ENCODE peak calls at places on chromosomes 16 and 17, in nine cellular contexts. B is thyroid gland, A is mucosa of descending colon, G is tibial artery, H is lower lobe of right lung, K is astrocyte of the spinal cord, X is fibroblast of lung, Z is prostate gland, T is testis. E is an unnamed sample.
A peak's percentile ranks its signal among the peaks of the same experiment; 100 is the strongest.

GRCh38 chr16:2708955-2709587 is 11.0 kb downstream of the PRSS27 start:
- DNase-seq in H (no peak), X (no peak), T (no peak), G (no peak), A (no peak), Z (no peak), K (no peak), B (no peak), E (no peak)

GRCh38 chr16:17277981-17278381 is 192.8 kb downstream of the XYLT1 start:
- DNase-seq in A (peak; percentile 81), B (peak; percentile 71), T (peak; percentile 51), K (no peak), H (no peak), G (no peak), Z (peak; percentile 53), X (peak; percentile 15), E (no peak)

GRCh38 chr17:48429638-48430586 is at the start of gene SKAP1:
- DNase-seq in G (no peak), T (no peak), K (no peak), B (peak; percentile 3), X (no peak), A (peak; percentile 43), H (no peak), Z (no peak), E (no peak)

GRCh38 chr17:36505171-36505570 is 18.7 kb downstream of the ZNHIT3 start:
- DNase-seq in T (no peak), H (no peak), A (no peak), Z (no peak), K (no peak), B (no peak), X (no peak), G (no peak), E (no peak)

GRCh38 chr16:23575834-23576233 is 18.3 kb downstream of the UBFD1 start:
- DNase-seq in A (no peak), H (no peak), B (no peak), X (no peak), K (no peak), Z (no peak), T (no peak), G (no peak), E (no peak)

GRCh38 chr17:45437461-45438283 is 5.0 kb upstream of the ARHGAP27 start:
- DNase-seq in K (no peak), X (no peak), G (no peak), H (no peak), Z (no peak), B (no peak), T (no peak), A (no peak), E (no peak)

GRCh38 chr16:2019500-2019899 is at the start of gene NPW:
- DNase-seq in G (no peak), Z (no peak), T (no peak), H (no peak), A (no peak), X (no peak), B (peak; percentile 29), K (no peak), E (no peak)

GRCh38 chr17:73710095-73710592 is 65.9 kb upstream of the SDK2 start:
- DNase-seq in A (peak; percentile 92), G (no peak), H (no peak), T (peak; percentile 84), B (peak; percentile 86), X (peak; percentile 49), Z (peak; percentile 67), K (peak; percentile 29), E (peak; percentile 56)

GRCh38 chr16:23668225-23668624 is 10.5 kb upstream of the PLK1 start:
- DNase-seq in K (no peak), Z (no peak), H (no peak), X (peak; percentile 95), B (no peak), G (no peak), A (no peak), T (no peak), E (no peak)

GRCh38 chr16:88532434-88533241 is 37.6 kb upstream of the ZC3H18 start:
- DNase-seq in H (peak; percentile 46), G (no peak), T (no peak), K (no peak), Z (no peak), X (no peak), B (no peak), A (no peak), E (no peak)

GRCh38 chr17:47797797-47798196 is 23.8 kb downstream of the OSBPL7 start:
- DNase-seq in T (no peak), A (no peak), X (peak; percentile 10), H (no peak), B (no peak), Z (no peak), G (no peak), K (no peak), E (peak; percentile 39)

GRCh38 chr17:50206604-50207293 is 5.3 kb upstream of the COL1A1 start:
- DNase-seq in A (peak; percentile 25), Z (no peak), H (no peak), K (peak; percentile 64), X (peak; percentile 52), B (no peak), G (peak; percentile 83), T (no peak), E (no peak)

GRCh38 chr16:82062645-82063058 is 27.6 kb downstream of the HSD17B2 start:
- DNase-seq in K (no peak), Z (no peak), T (no peak), G (no peak), H (peak; percentile 54), A (no peak), X (peak; percentile 87), B (no peak), E (peak; percentile 97)

GRCh38 chr17:19286751-19287341 is 49.7 kb downstream of the EPN2 start:
- DNase-seq in A (no peak), X (no peak), B (no peak), G (no peak), Z (no peak), H (no peak), T (no peak), K (no peak), E (no peak)

DNA sequence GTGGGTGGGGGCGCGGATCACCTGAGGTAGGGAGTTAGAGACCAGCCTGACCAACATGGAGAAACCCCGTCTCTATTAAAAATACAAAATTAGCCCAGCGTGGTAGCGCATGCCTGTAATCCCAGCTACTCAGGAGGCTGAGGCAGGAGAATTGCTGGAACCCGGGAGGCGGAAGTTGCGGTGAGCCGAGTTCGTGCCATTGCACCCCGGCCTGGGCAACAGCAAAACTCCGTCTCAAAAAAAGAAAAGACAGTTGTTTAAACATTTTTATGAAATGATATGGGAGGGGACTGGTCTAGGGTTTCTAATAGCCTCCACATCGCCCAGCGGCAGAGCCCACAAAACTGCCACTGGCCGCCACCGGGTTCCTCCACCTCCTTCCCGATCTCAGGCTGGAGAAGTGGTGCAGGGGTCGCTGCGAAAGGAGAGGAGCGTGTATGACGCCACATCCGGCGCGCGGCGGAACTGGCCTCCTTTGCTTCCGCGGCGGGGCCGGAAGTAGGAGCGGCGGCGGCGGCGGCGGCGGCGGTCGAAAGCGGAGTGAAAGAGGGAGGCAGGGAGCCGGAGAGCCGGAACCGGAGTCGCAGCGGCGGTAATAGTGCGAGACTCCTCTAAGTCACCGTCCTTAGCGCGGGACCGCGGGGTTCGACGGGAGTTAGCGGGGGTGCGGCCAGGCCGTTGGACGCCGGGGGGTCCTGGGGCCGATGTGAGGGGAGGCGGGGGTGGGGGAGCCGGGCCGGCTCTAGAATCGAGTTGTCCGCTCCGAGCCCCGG is at the start of gene PPP4C:
- DNase-seq in Z (peak; percentile 86), T (peak; percentile 96), A (peak; percentile 94), K (peak; percentile 90), X (peak; percentile 89), B (peak; percentile 93), H (peak; percentile 95), G (peak; percentile 94), E (peak; percentile 88)
- TF ChIP-seq CTCF in Z (peak; percentile 30), T (no peak), A (no peak), K (no peak), X (no peak), B (no peak), H (peak; percentile 13), G (no peak), E (no peak)

DNA sequence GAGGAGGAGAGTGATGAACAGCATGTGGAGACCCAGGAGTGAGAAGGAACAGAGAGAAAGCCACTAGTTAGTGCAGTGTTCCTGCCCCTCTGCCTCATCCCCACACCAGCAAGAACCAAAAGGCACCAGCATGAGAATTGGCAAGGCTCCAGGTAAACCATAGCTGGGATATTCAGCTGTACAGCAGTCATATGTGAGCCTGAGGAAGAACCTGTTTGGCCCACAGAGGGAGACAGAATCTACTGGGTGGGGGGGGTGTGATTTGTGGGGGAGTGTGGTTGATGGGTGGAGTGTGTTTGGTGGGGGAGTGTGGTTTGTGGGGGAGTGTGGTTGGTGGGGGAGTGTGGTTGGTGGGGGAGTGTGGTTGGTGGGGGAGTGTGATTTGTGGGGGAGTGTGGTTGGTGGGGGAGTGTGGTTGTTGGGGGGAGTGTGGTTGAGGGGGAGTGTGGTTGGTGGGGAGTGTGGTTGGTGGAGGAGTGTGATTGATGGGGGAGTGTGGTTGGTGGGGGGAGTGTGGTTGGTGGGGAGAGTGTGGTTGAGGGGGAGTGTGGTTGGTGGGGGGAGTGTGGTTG is 19.4 kb downstream of the MINK1 start:
- DNase-seq in H (no peak), Z (no peak), B (no peak), A (peak; percentile 32), K (peak; percentile 30), X (peak; percentile 41), G (no peak), T (no peak), E (peak; percentile 63)
- TF ChIP-seq CTCF in H (no peak), Z (no peak), B (no peak), A (no peak), K (no peak), X (no peak), G (no peak), T (no peak), E (no peak)

DNA sequence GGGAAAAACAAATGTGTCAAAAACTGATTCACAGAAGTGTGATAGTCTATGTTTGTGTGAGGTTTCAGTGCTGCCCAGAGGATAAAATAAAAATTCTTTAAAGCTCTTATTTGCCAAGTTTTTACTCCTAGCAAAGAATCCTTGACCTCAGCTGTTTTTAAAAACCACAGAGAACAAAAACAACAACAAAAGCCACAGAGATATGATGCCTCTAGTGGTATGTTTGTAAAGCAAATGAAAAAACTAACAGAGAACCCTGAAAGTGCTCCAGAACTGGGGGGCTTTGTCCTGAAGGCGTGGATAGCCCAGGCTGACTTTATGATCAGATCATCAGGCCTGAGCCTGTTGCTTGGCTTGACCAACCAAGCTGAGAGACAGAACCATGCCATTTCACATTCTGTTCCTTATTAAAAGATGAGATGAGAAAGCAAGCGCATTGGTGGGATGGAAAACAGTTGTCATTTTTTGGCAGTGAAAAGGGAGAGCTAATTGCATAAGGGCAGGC is 411.1 kb downstream of the CPPED1 start:
- DNase-seq in K (peak; percentile 3), Z (no peak), G (no peak), H (no peak), X (no peak), B (peak; percentile 21), T (peak; percentile 64), A (no peak), E (no peak)
- TF ChIP-seq CTCF in K (peak; percentile 14), Z (no peak), G (no peak), H (no peak), X (no peak), B (no peak), T (peak; percentile 40), A (no peak), E (no peak)

DNA sequence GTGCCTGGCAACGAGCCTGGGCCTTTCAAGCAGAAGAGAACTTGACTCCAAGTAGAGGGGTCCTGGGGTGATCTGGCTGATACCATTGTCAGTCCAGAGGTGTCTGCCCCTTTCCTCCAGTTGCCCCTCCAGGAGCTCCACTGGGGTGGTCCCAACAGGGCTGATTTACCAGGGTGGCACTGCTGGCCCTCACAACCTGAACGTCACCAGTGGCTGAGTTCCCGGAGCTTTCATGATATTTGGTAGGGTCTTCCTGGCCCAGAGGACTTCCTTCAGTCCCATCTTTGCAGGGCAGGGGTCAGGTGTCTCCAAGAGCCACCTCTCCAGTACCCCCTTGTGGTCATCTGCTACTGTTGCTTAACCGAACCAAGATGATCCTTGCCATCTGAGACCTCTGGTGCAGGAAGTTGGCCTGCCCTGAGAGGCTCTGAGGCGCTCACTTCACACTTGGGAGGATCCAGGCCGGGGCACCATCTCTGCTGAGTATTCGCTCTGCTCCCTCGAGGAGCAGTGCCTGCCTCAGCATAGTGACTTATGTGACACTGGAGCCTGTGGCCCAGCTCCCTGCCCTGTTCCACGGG is 3.5 kb downstream of the LIMD2 start:
- DNase-seq in K (peak; percentile 34), Z (no peak), T (peak; percentile 35), H (no peak), X (peak; percentile 38), A (no peak), G (no peak), B (peak; percentile 24), E (peak; percentile 31)
- TF ChIP-seq CTCF in K (peak; percentile 56), Z (peak; percentile 34), T (peak; percentile 38), H (peak; percentile 49), X (peak; percentile 10), A (no peak), G (peak; percentile 19), B (peak; percentile 21), E (peak; percentile 12)